ENCODE peak calls at places on chromosomes 4 and X, in four cellular contexts. J, Z, N and M are unnamed samples.
A peak's percentile ranks its signal among the peaks of the same experiment; 100 is the strongest.

GRCh38 chrX:17590892-17591740 is 146.2 kb upstream of the SCML1 start:
- DNase-seq in J (peak; percentile 65), Z (peak; percentile 59), N (peak; percentile 81), M (peak; percentile 83)

GRCh38 chr4:128675083-128675482 is 134.4 kb upstream of the JADE1 start:
- DNase-seq in J (no peak), Z (no peak), N (no peak), M (no peak)

GRCh38 chrX:63765692-63766091 is 19.3 kb downstream of the ARHGEF9 start:
- DNase-seq in J (no peak), Z (no peak), N (no peak), M (no peak)

GRCh38 chrX:130631011-130631410 is 229.2 kb downstream of the RBMX2 start:
- DNase-seq in J (no peak), Z (no peak), N (no peak), M (peak; percentile 18)

GRCh38 chrX:102042706-102043325 is 82.7 kb upstream of the TCEAL2 start:
- DNase-seq in J (no peak), Z (no peak), N (peak; percentile 17), M (no peak)

GRCh38 chr4:55248756-55249155 is 97.3 kb upstream of the SRD5A3 start:
- DNase-seq in J (no peak), Z (no peak), N (no peak), M (peak; percentile 25)

GRCh38 chr4:39286263-39286662 is 79.9 kb downstream of the RFC1 start:
- DNase-seq in J (no peak), Z (no peak), N (no peak), M (no peak)

GRCh38 chrX:110462957-110463356 is 104.3 kb downstream of the RTL9 start:
- DNase-seq in J (no peak), Z (no peak), N (no peak), M (no peak)

GRCh38 chr4:83316459-83317170 is 18.0 kb downstream of the HPSE start:
- DNase-seq in J (no peak), Z (no peak), N (peak; percentile 66), M (no peak)

GRCh38 chr4:119048446-119048845 is 87.2 kb upstream of the MYOZ2 start:
- DNase-seq in J (no peak), Z (no peak), N (peak; percentile 77), M (no peak)

GRCh38 chrX:129723511-129723910 is 15.3 kb upstream of the XPNPEP2 start:
- DNase-seq in J (no peak), Z (no peak), N (no peak), M (no peak)

GRCh38 chrX:10597871-10598270 is 22.5 kb downstream of the MID1 start:
- DNase-seq in J (peak; percentile 38), Z (no peak), N (no peak), M (peak; percentile 56)

GRCh38 chr4:52852696-52853095 is 9.4 kb upstream of the RASL11B start:
- DNase-seq in J (no peak), Z (no peak), N (no peak), M (no peak)

GRCh38 chr4:19227701-19228100 is 1024.0 kb upstream of the SLIT2 start:
- DNase-seq in J (no peak), Z (no peak), N (no peak), M (no peak)

GRCh38 chr4:105088110-105088879 is 58.4 kb upstream of the TET2 start:
- DNase-seq in J (no peak), Z (no peak), N (peak; percentile 73), M (peak; percentile 27)